ENCODE peak calls at places on chromosome 14, in eight cellular contexts. G, K, F, Q, X, P, V and D are unnamed samples. For H3K36me3, the result is how much of the 10 kb centered on the place peaks cover.

GRCh38 chr14:79161576-79161975 is 991.4 kb downstream of the NRXN3 start:
- DNase-seq in G (peak), K (peak), F (peak), Q (peak), X (no peak), P (no peak), V (no peak), D (no peak)

GRCh38 chr14:45253754-45254300 is 825 bp upstream of the MIS18BP1 start:
- DNase-seq in G (no peak), K (peak), F (no peak), Q (no peak), X (no peak), P (peak), V (peak), D (no peak)

GRCh38 chr14:92495041-92495440 is 18.5 kb upstream of the RIN3 start:
- DNase-seq in G (no peak), K (peak), F (peak), Q (peak), X (no peak), P (no peak), V (peak), D (no peak)

GRCh38 chr14:20329355-20329754 is 3.7 kb downstream of the CCNB1IP1 start:
- DNase-seq in G (no peak), K (no peak), F (no peak), Q (no peak), X (no peak), P (no peak), V (no peak), D (no peak)

GRCh38 chr14:61355892-61356325 is 34.5 kb downstream of the PRKCH start:
- DNase-seq in G (peak), K (peak), F (no peak), Q (peak), X (no peak), P (peak), V (peak), D (peak)

GRCh38 chr14:53338192-53338591 is 185.1 kb upstream of the DDHD1 start:
- DNase-seq in G (peak), K (no peak), F (no peak), Q (peak), X (no peak), P (no peak), V (no peak), D (no peak)

GRCh38 chr14:94329857-94330256 is 6.7 kb upstream of the SERPINA6 start:
- DNase-seq in G (no peak), K (no peak), F (no peak), Q (no peak), X (no peak), P (no peak), V (no peak), D (peak)

GRCh38 chr14:24139272-24139934 is 2.0 kb downstream of the EMC9 start:
- DNase-seq in G (no peak), K (no peak), F (no peak), Q (no peak), X (no peak), P (no peak), V (no peak), D (no peak)

GRCh38 chr14:34234258-34234657 is 227.8 kb downstream of the SPTSSA start:
- DNase-seq in G (no peak), K (no peak), F (no peak), Q (no peak), X (no peak), P (no peak), V (no peak), D (no peak)

GRCh38 chr14:34232790-34233189 is 229.2 kb downstream of the SPTSSA start:
- DNase-seq in G (no peak), K (peak), F (no peak), Q (no peak), X (no peak), P (no peak), V (no peak), D (no peak)

GRCh38 chr14:34229140-34229539 is 232.9 kb downstream of the SPTSSA start:
- DNase-seq in G (no peak), K (no peak), F (no peak), Q (no peak), X (no peak), P (no peak), V (no peak), D (no peak)

GRCh38 chr14:34233619-34234018 is 228.4 kb downstream of the SPTSSA start:
- DNase-seq in G (no peak), K (no peak), F (no peak), Q (no peak), X (no peak), P (no peak), V (no peak), D (no peak)

GRCh38 chr14:34231626-34232025 is 230.4 kb downstream of the SPTSSA start:
- DNase-seq in G (no peak), K (no peak), F (no peak), Q (no peak), X (no peak), P (no peak), V (no peak), D (no peak)
- H3K36me3 ChIP-seq in G (under half), K (under half), F (under half), Q (under half), X (under half), P (under half), V (under half), D (under half)

GRCh38 chr14:77424862-77425261 is 1.5 kb upstream of the NOXRED1 start:
- DNase-seq in G (no peak), K (no peak), F (no peak), Q (no peak), X (no peak), P (no peak), V (no peak), D (no peak)
- H3K36me3 ChIP-seq in G (under half), K (under half), F (under half), Q (under half), X (under half), P (under half), V (half or more), D (half or more)

GRCh38 chr14:91323031-91323430 is 78.5 kb upstream of the GPR68 start:
- DNase-seq in G (no peak), K (no peak), F (no peak), Q (no peak), X (no peak), P (no peak), V (no peak), D (no peak)
- H3K36me3 ChIP-seq in G (under half), K (under half), F (under half), Q (under half), X (under half), P (under half), V (under half), D (under half)

GRCh38 chr14:68879321-68879781 is 86.5 kb upstream of the ZFP36L1 start:
- DNase-seq in G (no peak), K (no peak), F (no peak), Q (no peak), X (no peak), P (peak), V (no peak), D (no peak)
- H3K36me3 ChIP-seq in G (under half), K (half or more), F (under half), Q (half or more), X (half or more), P (half or more), V (half or more), D (half or more)

DNA sequence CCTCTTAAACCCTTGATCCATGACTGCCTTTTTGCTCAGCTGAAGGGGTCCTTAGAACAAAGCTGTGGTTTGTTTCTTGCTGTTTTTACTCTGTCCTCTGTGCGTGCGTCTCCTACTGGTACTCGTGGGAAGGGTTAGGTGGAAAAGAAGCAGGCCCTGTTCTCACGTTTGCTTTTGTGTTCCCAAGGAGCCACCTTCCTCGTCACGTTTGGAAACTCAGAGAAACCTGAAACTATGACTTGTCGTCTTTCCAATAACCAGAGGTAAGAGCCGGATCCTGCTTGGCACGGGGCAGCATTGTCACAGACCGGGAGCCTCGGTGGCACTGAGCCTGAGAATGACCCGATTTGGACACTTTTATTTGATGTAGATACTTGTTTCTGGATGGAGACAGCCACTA is 13.1 kb downstream of the ZFYVE21 start:
- DNase-seq in G (no peak), K (peak), F (no peak), Q (no peak), X (no peak), P (no peak), V (no peak), D (no peak)
- H3K36me3 ChIP-seq in G (under half), K (under half), F (under half), Q (under half), X (under half), P (under half), V (half or more), D (under half)

GRCh38 chr14:90263748-90264449 is 7.5 kb downstream of the PSMC1 start:
- DNase-seq in G (no peak), K (no peak), F (no peak), Q (no peak), X (no peak), P (no peak), V (no peak), D (no peak)
- H3K36me3 ChIP-seq in G (under half), K (under half), F (under half), Q (half or more), X (under half), P (under half), V (half or more), D (half or more)

DNA sequence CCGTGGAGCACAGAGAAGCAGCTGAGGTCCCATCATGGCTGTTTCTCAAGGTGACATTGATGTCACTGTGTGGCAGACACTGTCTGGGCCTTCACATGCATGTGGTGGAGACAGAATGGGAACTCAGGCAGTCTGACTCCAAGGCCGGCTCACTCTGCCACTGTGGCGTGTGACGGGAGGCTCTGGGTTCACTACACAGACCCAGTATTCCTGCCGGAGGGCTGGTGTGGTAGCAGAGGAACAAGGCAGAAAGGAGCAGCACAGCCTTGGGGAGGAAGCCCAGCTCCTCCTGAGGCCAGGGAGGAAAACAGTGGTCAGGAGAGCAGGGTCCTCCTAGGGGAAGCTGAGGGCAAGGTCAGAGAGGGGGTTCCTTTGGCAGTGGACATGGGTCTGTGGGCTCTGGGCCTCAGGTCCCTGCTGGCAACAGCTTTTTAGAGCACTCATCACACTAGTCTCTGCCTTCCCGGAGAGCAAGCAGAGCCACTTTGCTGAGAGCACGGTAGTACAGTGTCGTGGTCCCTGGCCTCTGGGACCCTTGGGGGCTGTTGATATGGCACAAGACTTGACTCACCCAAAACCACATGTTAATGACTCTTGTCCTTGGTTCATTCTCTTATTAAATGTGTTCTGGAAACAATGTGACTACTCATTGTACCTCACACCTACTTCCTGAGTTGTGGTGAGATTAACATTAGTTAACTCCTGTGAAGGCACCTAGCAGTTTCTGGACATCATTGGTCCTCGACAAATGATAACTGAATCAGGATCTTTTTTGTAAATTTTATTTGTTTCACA is 21.3 kb downstream of the DCAF4 start:
- DNase-seq in G (no peak), K (peak), F (no peak), Q (no peak), X (no peak), P (no peak), V (no peak), D (no peak)
- H3K36me3 ChIP-seq in G (under half), K (under half), F (under half), Q (under half), X (under half), P (under half), V (under half), D (under half)

DNA sequence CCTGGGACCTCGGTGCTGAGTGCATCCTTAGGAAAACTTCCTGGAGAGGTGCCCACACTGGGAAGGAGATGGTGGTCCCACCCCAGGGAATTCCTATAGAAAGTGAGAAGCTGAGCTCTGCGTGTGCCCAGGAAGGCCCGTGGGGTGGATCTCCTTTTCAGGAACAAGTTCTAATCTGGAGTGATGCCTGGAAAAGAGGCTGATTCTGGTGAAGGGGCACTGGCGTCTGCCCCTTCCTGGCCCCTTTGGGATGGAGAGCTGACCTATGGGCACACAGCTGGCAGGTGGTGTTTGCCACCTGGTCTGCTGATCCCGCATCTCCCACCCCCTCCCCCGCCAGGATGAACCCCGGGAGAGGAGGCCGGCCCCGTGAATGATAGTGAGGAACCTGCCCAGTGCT is 142.0 kb upstream of the RTL1 start:
- DNase-seq in G (no peak), K (no peak), F (no peak), Q (no peak), X (no peak), P (no peak), V (no peak), D (no peak)
- H3K36me3 ChIP-seq in G (under half), K (under half), F (under half), Q (under half), X (under half), P (under half), V (under half), D (under half)

GRCh38 chr14:64088647-64088964 is 205.6 kb downstream of the ESR2 start:
- DNase-seq in G (no peak), K (no peak), F (no peak), Q (no peak), X (no peak), P (no peak), V (no peak), D (no peak)

GRCh38 chr14:64092940-64093339 is 201.2 kb downstream of the ESR2 start:
- DNase-seq in G (no peak), K (peak), F (no peak), Q (no peak), X (no peak), P (no peak), V (no peak), D (no peak)

GRCh38 chr14:64091217-64091616 is 203.0 kb downstream of the ESR2 start:
- DNase-seq in G (no peak), K (no peak), F (no peak), Q (no peak), X (no peak), P (no peak), V (no peak), D (no peak)

GRCh38 chr14:64092338-64092737 is 201.8 kb downstream of the ESR2 start:
- DNase-seq in G (no peak), K (no peak), F (no peak), Q (no peak), X (no peak), P (no peak), V (no peak), D (no peak)

DNA sequence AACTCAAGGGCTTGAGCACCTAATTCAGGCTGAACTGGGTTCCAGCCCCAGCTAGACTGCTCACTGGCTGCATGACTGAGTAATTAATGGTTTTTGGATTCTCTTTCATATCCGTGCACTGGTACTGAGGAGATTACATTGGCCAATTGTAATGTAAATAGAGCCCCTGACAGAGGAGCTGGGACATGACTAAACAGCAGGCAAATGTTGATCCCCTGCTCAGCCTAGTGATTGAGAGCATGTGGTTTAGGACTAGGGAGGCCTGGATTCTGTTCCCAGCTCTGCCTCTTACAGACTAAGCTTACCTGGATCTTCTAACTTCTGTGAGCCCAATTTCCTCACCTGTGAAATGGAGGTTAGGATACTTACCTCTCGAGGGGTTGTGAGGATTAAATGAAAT is 204.3 kb downstream of the ESR2 start:
- DNase-seq in G (no peak), K (peak), F (peak), Q (no peak), X (no peak), P (no peak), V (no peak), D (no peak)
- H3K36me3 ChIP-seq in G (under half), K (under half), F (under half), Q (under half), X (under half), P (under half), V (under half), D (under half)

GRCh38 chr14:22974530-22975313 is 7.6 kb downstream of the AJUBA start:
- DNase-seq in G (no peak), K (no peak), F (no peak), Q (no peak), X (no peak), P (no peak), V (no peak), D (no peak)

GRCh38 chr14:22972313-22972930 is 9.9 kb downstream of the AJUBA start:
- DNase-seq in G (no peak), K (no peak), F (no peak), Q (no peak), X (no peak), P (no peak), V (no peak), D (no peak)

GRCh38 chr14:22966783-22967269 is 9.9 kb upstream of the HAUS4 start:
- DNase-seq in G (no peak), K (no peak), F (no peak), Q (no peak), X (no peak), P (no peak), V (no peak), D (no peak)

GRCh38 chr14:22973217-22974032 is 8.9 kb downstream of the AJUBA start:
- DNase-seq in G (no peak), K (peak), F (peak), Q (peak), X (peak), P (no peak), V (no peak), D (no peak)

GRCh38 chr14:22971152-22971551 is 11.2 kb downstream of the AJUBA start:
- DNase-seq in G (no peak), K (no peak), F (no peak), Q (no peak), X (no peak), P (no peak), V (no peak), D (no peak)
- H3K36me3 ChIP-seq in G (under half), K (under half), F (under half), Q (under half), X (under half), P (under half), V (under half), D (under half)